ENCODE peak calls at places on chromosomes 4 and X, in five cellular contexts. X, H, A, F and R are unnamed samples.

GRCh38 chr4:76867880-76868655 is 29.9 kb downstream of the SOWAHB start:
- DNase-seq in X (no peak), H (no peak), A (no peak), F (peak; percentile 60), R (no peak)

GRCh38 chr4:146343199-146343598 is 128.9 kb downstream of the REELD1 start:
- DNase-seq in X (no peak), H (no peak), A (no peak), F (no peak), R (no peak)

GRCh38 chr4:16603178-16603577 is 295.3 kb downstream of the LDB2 start:
- DNase-seq in X (no peak), H (no peak), A (no peak), F (no peak), R (no peak)

GRCh38 chr4:128955751-128956150 is 137.6 kb downstream of the SCLT1 start:
- DNase-seq in X (no peak), H (no peak), A (no peak), F (no peak), R (no peak)

GRCh38 chr4:142846729-142847606 is 867 bp upstream of the INPP4B start:
- DNase-seq in X (peak; percentile 67), H (peak; percentile 66), A (no peak), F (peak; percentile 80), R (peak; percentile 21)

GRCh38 chr4:88573286-88573994 is 18.8 kb upstream of the HERC3 start:
- DNase-seq in X (no peak), H (no peak), A (no peak), F (no peak), R (no peak)

GRCh38 chr4:47704693-47705325 is 133.1 kb downstream of the CORIN start:
- DNase-seq in X (no peak), H (no peak), A (peak; percentile 37), F (peak; percentile 87), R (peak; percentile 15)

GRCh38 chr4:168923526-168924194 is 86.4 kb downstream of the CBR4 start:
- DNase-seq in X (peak; percentile 40), H (peak; percentile 11), A (peak; percentile 86), F (peak; percentile 94), R (peak; percentile 59)

GRCh38 chr4:30744386-30744785 is 24.2 kb downstream of the PCDH7 start:
- DNase-seq in X (no peak), H (no peak), A (no peak), F (no peak), R (no peak)

GRCh38 chrX:101693476-101693875 is 33.8 kb upstream of the ARMCX2 start:
- DNase-seq in X (no peak), H (no peak), A (no peak), F (no peak), R (peak; percentile 14)

GRCh38 chr4:139184129-139184528 is 7.1 kb upstream of the ELF2 start:
- DNase-seq in X (no peak), H (no peak), A (peak; percentile 70), F (no peak), R (peak; percentile 30)

GRCh38 chrX:68942797-68943196 is 114.0 kb downstream of the EFNB1 start:
- DNase-seq in X (no peak), H (no peak), A (no peak), F (no peak), R (no peak)

GRCh38 chrX:9337056-9337455 is 127.8 kb upstream of the TBL1X start:
- DNase-seq in X (no peak), H (no peak), A (peak; percentile 79), F (no peak), R (no peak)

GRCh38 chrX:115183980-115184379 is 5.2 kb upstream of the RBMXL3 start:
- DNase-seq in X (no peak), H (no peak), A (peak; percentile 79), F (no peak), R (no peak)

GRCh38 chr4:141922224-141922623 is 285.8 kb downstream of the IL15 start:
- DNase-seq in X (no peak), H (no peak), A (no peak), F (no peak), R (no peak)

GRCh38 chr4:54658321-54659093 is 750 bp downstream of the KIT start:
- DNase-seq in X (peak; percentile 13), H (no peak), A (peak; percentile 36), F (peak; percentile 26), R (peak; percentile 33)

GRCh38 chrX:119237526-119238035 is 1.5 kb downstream of the PGRMC1 start:
- DNase-seq in X (no peak), H (no peak), A (no peak), F (peak; percentile 48), R (no peak)

GRCh38 chrX:8504451-8504850 is 39.8 kb downstream of the VCX3B start:
- DNase-seq in X (no peak), H (no peak), A (peak; percentile 13), F (no peak), R (no peak)

GRCh38 chrX:386239-386767 is 404 bp downstream of the PPP2R3B start:
- DNase-seq in X (no peak), H (peak; percentile 45), A (no peak), F (no peak), R (no peak)

GRCh38 chr4:158722291-158722916 is 792 bp downstream of the PPID start:
- DNase-seq in X (no peak), H (no peak), A (peak; percentile 48), F (peak; percentile 74), R (peak; percentile 11)

GRCh38 chr4:32775049-32775448 is 2054.9 kb downstream of the PCDH7 start:
- DNase-seq in X (no peak), H (no peak), A (no peak), F (peak; percentile 25), R (no peak)

GRCh38 chr4:147863808-147864472 is 132.1 kb downstream of the ARHGAP10 start:
- DNase-seq in X (no peak), H (no peak), A (peak; percentile 44), F (no peak), R (no peak)

GRCh38 chrX:13898603-13899002 is 81.7 kb upstream of the GPM6B start:
- DNase-seq in X (no peak), H (peak; percentile 3), A (peak; percentile 71), F (peak; percentile 6), R (no peak)

GRCh38 chr4:2886161-2886560 is 42.5 kb downstream of the ADD1 start:
- DNase-seq in X (no peak), H (no peak), A (no peak), F (peak; percentile 91), R (no peak)

GRCh38 chr4:104860227-104861123 is 286.2 kb upstream of the TET2 start:
- DNase-seq in X (peak; percentile 39), H (peak; percentile 25), A (peak; percentile 63), F (peak; percentile 94), R (peak; percentile 54)

GRCh38 chrX:40729923-40730584 is 5.3 kb downstream of the MED14 start:
- DNase-seq in X (no peak), H (no peak), A (no peak), F (no peak), R (no peak)

GRCh38 chr4:18689308-18689915 is 667.9 kb upstream of the LCORL start:
- DNase-seq in X (peak; percentile 10), H (no peak), A (peak; percentile 66), F (peak; percentile 68), R (peak; percentile 27)

GRCh38 chrX:8424941-8425340 is 39.7 kb upstream of the VCX3B start:
- DNase-seq in X (no peak), H (no peak), A (no peak), F (no peak), R (no peak)

GRCh38 chrX:112851161-112851779 is 10.6 kb upstream of the AMOT start:
- DNase-seq in X (no peak), H (no peak), A (no peak), F (no peak), R (peak; percentile 61)

GRCh38 chrX:15761564-15762191 is 23.6 kb downstream of the CA5B start:
- DNase-seq in X (peak; percentile 39), H (no peak), A (peak; percentile 41), F (peak; percentile 55), R (peak; percentile 45)

GRCh38 chr4:40309250-40309774 is 25.8 kb upstream of the CHRNA9 start:
- DNase-seq in X (peak; percentile 84), H (peak; percentile 87), A (peak; percentile 77), F (no peak), R (peak; percentile 57)